ENCODE peak calls at places on chromosomes 7 and 10, in seven cellular contexts. C is H9, Q is PC-3, B is astrocyte, M is mammary epithelial cell, R is MM.1S, V is colonic mucosa. O is an unnamed sample. For H3K27me3, the result is how much of the 10 kb centered on the place peaks cover.

GRCh38 chr10:77872151-77872946 is 54.2 kb downstream of the DLG5 start:
- DNase-seq in C (no peak), Q (no peak), B (peak), M (no peak), R (no peak), V (no peak), O (peak)

GRCh38 chr7:107725138-107725740 is 18.7 kb upstream of the CBLL1 start:
- DNase-seq in C (no peak), Q (peak), B (peak), M (peak), R (peak), V (peak), O (peak)

GRCh38 chr10:126521354-126521753 is 133.1 kb upstream of the ADAM12 start:
- DNase-seq in C (no peak), Q (peak), B (peak), M (peak), R (no peak), V (no peak), O (no peak)

GRCh38 chr10:132867801-132868644 is 74.3 kb downstream of the CFAP46 start:
- DNase-seq in C (peak), Q (no peak), B (no peak), M (no peak), R (no peak), V (no peak), O (no peak)

GRCh38 chr10:62815373-62816111 is 624 bp downstream of the EGR2 start:
- DNase-seq in C (peak), Q (no peak), B (peak), M (peak), R (no peak), V (peak), O (peak)

GRCh38 chr10:79348640-79348988 is 1.3 kb downstream of the PPIF start:
- DNase-seq in C (no peak), Q (no peak), B (no peak), M (no peak), R (no peak), V (no peak), O (peak)

GRCh38 chr10:47029181-47029971 is 118.1 kb downstream of the PTPN20 start:
- DNase-seq in C (peak), Q (no peak), B (no peak), M (no peak), R (no peak), V (no peak), O (no peak)

GRCh38 chr7:130142654-130143333 is 62.4 kb downstream of the TMEM209 start:
- DNase-seq in C (no peak), Q (no peak), B (no peak), M (no peak), R (no peak), V (no peak), O (no peak)

GRCh38 chr7:108245523-108246226 is 115.5 kb upstream of the LAMB4 start:
- DNase-seq in C (no peak), Q (no peak), B (no peak), M (no peak), R (no peak), V (no peak), O (peak)

GRCh38 chr10:112687647-112688046 is 240.6 kb downstream of the VTI1A start:
- DNase-seq in C (no peak), Q (peak), B (peak), M (peak), R (no peak), V (no peak), O (peak)

GRCh38 chr10:118373786-118374185 is 31.7 kb upstream of the FAM204A start:
- DNase-seq in C (no peak), Q (peak), B (peak), M (peak), R (no peak), V (no peak), O (peak)

GRCh38 chr10:28331821-28332220 is 29.0 kb upstream of the MPP7 start:
- DNase-seq in C (no peak), Q (peak), B (peak), M (peak), R (no peak), V (no peak), O (peak)

GRCh38 chr10:5632430-5632829 is 34.0 kb downstream of the ASB13 start:
- DNase-seq in C (no peak), Q (peak), B (peak), M (peak), R (no peak), V (peak), O (no peak)

GRCh38 chr7:75743455-75743859 is 4.7 kb upstream of the HIP1 start:
- DNase-seq in C (no peak), Q (no peak), B (no peak), M (no peak), R (no peak), V (no peak), O (no peak)

GRCh38 chr10:29851241-29851640 is 208.1 kb downstream of the JCAD start:
- DNase-seq in C (no peak), Q (no peak), B (no peak), M (no peak), R (no peak), V (no peak), O (no peak)

GRCh38 chr10:108913300-108913699 is 1010.0 kb downstream of the XPNPEP1 start:
- DNase-seq in C (no peak), Q (peak), B (no peak), M (no peak), R (no peak), V (no peak), O (no peak)

GRCh38 chr7:38524786-38525185 is 106.4 kb downstream of the AMPH start:
- DNase-seq in C (no peak), Q (no peak), B (peak), M (peak), R (no peak), V (no peak), O (peak)

GRCh38 chr7:117362294-117362693 is 39.4 kb upstream of the WNT2 start:
- DNase-seq in C (no peak), Q (no peak), B (no peak), M (no peak), R (peak), V (no peak), O (no peak)

GRCh38 chr10:130686680-130687300 is 550.6 kb downstream of the GLRX3 start:
- DNase-seq in C (peak), Q (peak), B (no peak), M (no peak), R (no peak), V (no peak), O (no peak)

GRCh38 chr7:136528329-136528728 is 340.1 kb upstream of the CHRM2 start:
- DNase-seq in C (no peak), Q (peak), B (peak), M (peak), R (no peak), V (no peak), O (peak)

GRCh38 chr10:97849491-97850402 is at the start of gene GOLGA7B:
- DNase-seq in C (peak), Q (peak), B (no peak), M (peak), R (peak), V (peak), O (peak)

GRCh38 chr7:101134399-101134980 is 7.6 kb downstream of the SERPINE1 start:
- DNase-seq in C (no peak), Q (peak), B (no peak), M (no peak), R (no peak), V (no peak), O (no peak)

GRCh38 chr7:15643000-15643705 is 43.3 kb downstream of the MEOX2 start:
- DNase-seq in C (no peak), Q (peak), B (no peak), M (no peak), R (no peak), V (no peak), O (no peak)

GRCh38 chr7:122006687-122007086 is 133.7 kb downstream of the PTPRZ1 start:
- DNase-seq in C (no peak), Q (peak), B (no peak), M (peak), R (no peak), V (no peak), O (no peak)

GRCh38 chr10:110458583-110458920 is 39.2 kb upstream of the DUSP5 start:
- DNase-seq in C (no peak), Q (no peak), B (no peak), M (no peak), R (peak), V (no peak), O (no peak)

GRCh38 chr10:110457851-110458582 is 39.7 kb upstream of the DUSP5 start:
- DNase-seq in C (no peak), Q (no peak), B (no peak), M (no peak), R (peak), V (no peak), O (no peak)

GRCh38 chr10:110461088-110461487 is 36.6 kb upstream of the DUSP5 start:
- DNase-seq in C (no peak), Q (no peak), B (no peak), M (no peak), R (peak), V (no peak), O (no peak)

GRCh38 chr10:110460111-110460809 is 37.4 kb upstream of the DUSP5 start:
- DNase-seq in C (no peak), Q (peak), B (peak), M (no peak), R (peak), V (no peak), O (no peak)

DNA sequence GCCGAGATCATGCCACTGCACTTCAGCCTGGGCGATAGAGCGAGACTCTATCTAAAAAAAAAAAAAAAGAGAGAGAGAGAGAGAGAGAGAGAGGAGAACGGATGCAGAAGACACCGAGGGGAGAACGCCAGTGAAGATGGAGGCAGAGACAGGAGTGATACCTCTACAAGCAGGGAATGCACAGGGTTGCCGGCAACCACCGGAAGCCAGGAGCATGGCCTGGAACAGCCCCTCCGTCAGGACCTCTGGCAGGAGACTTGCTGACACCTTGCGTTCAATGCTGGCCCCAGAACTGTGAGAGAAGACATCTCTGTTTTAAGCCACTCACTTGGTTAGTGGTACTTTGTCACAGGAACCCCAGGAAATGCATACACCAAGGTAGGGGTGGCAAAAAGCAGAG is 38.1 kb upstream of the DUSP5 start:
- DNase-seq in C (no peak), Q (no peak), B (no peak), M (no peak), R (peak), V (no peak), O (no peak)
- H3K9ac ChIP-seq in C (no peak), Q (no peak), B (no peak), M (no peak), R (peak), V (no peak), O (no peak)

DNA sequence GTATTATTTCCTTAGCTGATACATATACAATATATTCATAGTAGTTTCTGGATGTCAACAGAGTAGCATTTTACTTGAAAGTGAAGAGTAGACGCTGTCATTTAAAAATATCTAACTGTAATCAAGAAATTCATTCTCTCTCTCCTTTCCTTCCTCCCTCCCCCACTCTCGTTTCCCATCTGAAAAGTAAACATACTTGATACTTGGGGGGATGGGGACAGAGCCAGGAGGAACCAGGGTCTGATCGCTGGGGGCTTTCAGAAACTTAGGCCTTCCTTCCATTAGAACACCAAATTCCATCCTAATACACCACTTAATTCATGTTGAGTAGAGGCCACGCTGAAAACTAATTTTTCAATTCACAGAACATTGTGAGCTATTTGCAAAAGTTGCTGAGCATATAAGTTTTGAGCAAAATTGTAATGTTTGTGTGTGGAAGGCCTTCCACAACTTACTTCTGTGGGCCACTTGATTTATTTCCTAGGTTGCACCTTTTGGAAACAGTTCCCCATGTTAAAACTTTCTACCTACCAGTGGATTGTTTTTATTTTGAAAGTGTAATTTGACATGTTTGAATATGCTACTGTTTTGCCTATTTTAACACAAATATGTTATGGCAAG is 35.3 kb downstream of the CNPY1 start:
- DNase-seq in C (no peak), Q (no peak), B (no peak), M (no peak), R (no peak), V (no peak), O (no peak)
- H3K27me3 ChIP-seq in C (half or more), Q (half or more), B (half or more), M (under half), R (half or more), V (half or more), O (half or more)

DNA sequence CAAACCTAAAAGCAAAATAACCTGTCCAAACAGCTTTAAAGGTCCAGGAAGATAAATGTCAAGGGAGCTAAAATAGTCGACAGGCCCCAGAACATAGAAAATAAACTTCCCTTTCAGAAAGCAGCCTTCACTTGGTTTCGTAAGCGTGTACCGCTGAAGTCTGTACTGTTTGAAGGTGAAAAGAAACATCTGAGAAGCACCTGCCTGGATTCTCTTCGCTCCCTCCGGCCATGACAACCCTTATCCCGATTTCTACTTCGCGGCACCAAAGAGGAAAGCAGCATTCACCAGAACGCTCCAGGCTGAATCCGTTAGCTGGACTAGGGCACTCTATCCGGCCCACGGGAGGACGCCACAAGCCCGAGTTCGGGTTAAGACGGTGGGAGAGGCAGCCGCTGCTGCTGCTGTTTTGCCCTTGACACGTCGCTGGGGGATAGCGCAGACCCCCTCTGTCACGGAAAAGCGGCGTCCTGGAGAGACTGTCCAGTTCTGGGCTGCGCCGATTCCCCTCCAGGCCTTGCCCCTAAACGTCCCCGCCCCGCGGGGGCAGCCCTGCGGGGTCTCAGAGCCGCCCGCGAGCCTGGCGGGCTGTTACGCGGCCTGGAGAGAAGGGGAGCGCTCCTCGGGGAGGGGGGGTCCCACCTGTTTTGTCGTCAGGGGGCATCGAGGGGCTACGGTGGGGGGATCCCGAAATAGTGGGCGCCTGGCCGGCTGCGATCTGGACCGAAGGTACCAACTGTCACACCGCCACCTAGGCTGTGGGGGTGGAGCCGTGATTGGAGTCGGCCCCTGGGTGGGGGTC is 1.1 kb downstream of the SGMS1 start:
- DNase-seq in C (no peak), Q (peak), B (peak), M (no peak), R (peak), V (peak), O (peak)
- H3K9ac ChIP-seq in C (peak), Q (peak), B (peak), M (peak), R (peak), V (peak), O (peak)

GRCh38 chr10:101226888-101227736 is 2.2 kb downstream of the LBX1 start:
- DNase-seq in C (no peak), Q (no peak), B (no peak), M (no peak), R (no peak), V (no peak), O (peak)
- H3K27me3 ChIP-seq in C (half or more), Q (half or more), B (half or more), M (half or more), R (half or more), V (half or more), O (half or more)

GRCh38 chr7:44258865-44259546 is 58.2 kb downstream of the YKT6 start:
- DNase-seq in C (no peak), Q (no peak), B (no peak), M (no peak), R (no peak), V (no peak), O (no peak)

GRCh38 chr7:44256459-44256858 is 55.7 kb downstream of the YKT6 start:
- DNase-seq in C (no peak), Q (no peak), B (no peak), M (no peak), R (no peak), V (no peak), O (no peak)

GRCh38 chr7:44258423-44258760 is 57.6 kb downstream of the YKT6 start:
- DNase-seq in C (no peak), Q (no peak), B (no peak), M (no peak), R (no peak), V (no peak), O (no peak)

GRCh38 chr7:44257213-44257612 is 56.4 kb downstream of the YKT6 start:
- DNase-seq in C (no peak), Q (no peak), B (no peak), M (no peak), R (no peak), V (no peak), O (no peak)

DNA sequence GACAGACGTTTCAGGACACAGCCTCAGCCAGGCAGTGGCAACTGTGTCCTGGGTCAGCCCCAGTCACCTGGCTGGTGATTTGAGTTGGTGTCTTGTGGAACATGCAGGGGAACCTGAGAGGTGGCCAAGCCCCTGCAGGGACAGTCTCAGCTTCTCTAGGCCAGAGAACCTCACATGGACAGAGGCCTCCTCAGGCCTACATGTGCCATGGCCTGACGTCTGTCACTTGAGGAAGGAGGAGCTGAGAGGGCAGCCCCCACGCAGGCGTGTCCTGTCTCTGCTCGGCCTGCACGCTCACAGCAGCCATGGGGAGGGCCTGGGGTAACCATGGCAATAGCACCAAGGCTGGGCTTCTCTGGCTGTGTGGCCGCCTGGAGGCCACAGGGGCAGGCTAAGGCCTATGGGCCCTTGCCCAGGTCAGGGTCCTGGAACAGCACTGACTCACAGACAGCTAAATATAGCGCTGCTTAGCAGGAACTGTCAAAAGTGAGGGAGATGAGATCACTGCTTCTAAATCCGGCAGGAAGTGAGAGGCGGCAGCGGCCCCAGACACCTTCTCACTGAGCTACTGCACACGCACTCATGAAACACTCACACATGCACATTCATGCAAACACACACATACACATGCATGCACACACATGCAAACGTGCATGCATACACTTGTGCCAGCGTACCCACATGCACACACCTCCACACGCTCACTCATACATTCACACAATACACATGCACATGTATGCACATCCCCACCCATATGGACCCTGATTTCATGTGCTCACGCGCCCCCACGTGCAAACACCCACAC is 57.0 kb downstream of the YKT6 start:
- DNase-seq in C (no peak), Q (peak), B (peak), M (peak), R (peak), V (peak), O (peak)
- H3K9ac ChIP-seq in C (no peak), Q (peak), B (peak), M (no peak), R (peak), V (no peak), O (peak)